ENCODE peak calls at places on chromosomes 2 and 18, in seven cellular contexts. One of them, this sample, is unnamed.
A peak's percentile ranks its signal among the peaks of the same experiment; 100 is the strongest.

GRCh38 chr2:180128861-180129260 is 121.8 kb upstream of the CWC22 start:
- DNase-seq in NCI-H1092 treated with DMSO at 0.1 percent for 48 hours: no peak
- DNase-seq in endothelial cell: no peak
- DNase-seq in heart right ventricle: no peak
- DNase-seq in neural progenitor cell: no peak
- DNase-seq in HT-29: no peak
- DNase-seq in T-helper 17 cell: no peak
- DNase-seq in this sample: no peak

GRCh38 chr2:23495661-23496114 is 110.7 kb downstream of the KLHL29 start:
- DNase-seq in T-helper 17 cell: no peak
- DNase-seq in NCI-H1092 treated with DMSO at 0.1 percent for 48 hours: no peak
- DNase-seq in neural progenitor cell: no peak
- DNase-seq in heart right ventricle: no peak
- DNase-seq in endothelial cell: no peak
- DNase-seq in HT-29: no peak
- DNase-seq in this sample: no peak

GRCh38 chr2:158013791-158014190 is 87.9 kb upstream of the UPP2 start:
- DNase-seq in heart right ventricle: no peak
- DNase-seq in neural progenitor cell: no peak
- DNase-seq in endothelial cell: no peak
- DNase-seq in HT-29: no peak
- DNase-seq in NCI-H1092 treated with DMSO at 0.1 percent for 48 hours: no peak
- DNase-seq in T-helper 17 cell: no peak
- DNase-seq in this sample: no peak

GRCh38 chr2:34401186-34401585 is 802.1 kb upstream of the FAM98A start:
- DNase-seq in NCI-H1092 treated with DMSO at 0.1 percent for 48 hours: no peak
- DNase-seq in endothelial cell: no peak
- DNase-seq in T-helper 17 cell: no peak
- DNase-seq in neural progenitor cell: no peak
- DNase-seq in heart right ventricle: no peak
- DNase-seq in HT-29: no peak
- DNase-seq in this sample: no peak

GRCh38 chr2:207530160-207531023 is 630 bp downstream of the CREB1 start:
- DNase-seq in NCI-H1092 treated with DMSO at 0.1 percent for 48 hours: peak; percentile 21
- DNase-seq in endothelial cell: peak; percentile 33
- DNase-seq in heart right ventricle: peak; percentile 51
- DNase-seq in HT-29: peak; percentile 59
- DNase-seq in neural progenitor cell: peak; percentile 86
- DNase-seq in T-helper 17 cell: peak; percentile 41
- DNase-seq in this sample: peak; percentile 35

GRCh38 chr2:183868153-183868552 is 730.2 kb upstream of the ZNF804A start:
- DNase-seq in endothelial cell: no peak
- DNase-seq in NCI-H1092 treated with DMSO at 0.1 percent for 48 hours: no peak
- DNase-seq in HT-29: no peak
- DNase-seq in heart right ventricle: no peak
- DNase-seq in T-helper 17 cell: no peak
- DNase-seq in neural progenitor cell: no peak
- DNase-seq in this sample: no peak

GRCh38 chr2:96977631-96978195 is 8.7 kb downstream of the FAM178B start:
- DNase-seq in HT-29: no peak
- DNase-seq in endothelial cell: no peak
- DNase-seq in T-helper 17 cell: no peak
- DNase-seq in heart right ventricle: no peak
- DNase-seq in neural progenitor cell: peak; percentile 24
- DNase-seq in NCI-H1092 treated with DMSO at 0.1 percent for 48 hours: no peak
- DNase-seq in this sample: no peak

GRCh38 chr2:72932805-72933204 is 15.5 kb downstream of the EMX1 start:
- DNase-seq in endothelial cell: no peak
- DNase-seq in heart right ventricle: no peak
- DNase-seq in neural progenitor cell: no peak
- DNase-seq in NCI-H1092 treated with DMSO at 0.1 percent for 48 hours: no peak
- DNase-seq in HT-29: no peak
- DNase-seq in T-helper 17 cell: no peak
- DNase-seq in this sample: no peak

GRCh38 chr2:41966920-41967319 is 80.9 kb upstream of the PKDCC start:
- DNase-seq in heart right ventricle: peak; percentile 32
- DNase-seq in NCI-H1092 treated with DMSO at 0.1 percent for 48 hours: no peak
- DNase-seq in endothelial cell: no peak
- DNase-seq in HT-29: no peak
- DNase-seq in T-helper 17 cell: no peak
- DNase-seq in neural progenitor cell: no peak
- DNase-seq in this sample: peak; percentile 41

GRCh38 chr2:12725238-12726187 is 8.8 kb downstream of the TRIB2 start:
- DNase-seq in NCI-H1092 treated with DMSO at 0.1 percent for 48 hours: no peak
- DNase-seq in T-helper 17 cell: no peak
- DNase-seq in neural progenitor cell: no peak
- DNase-seq in endothelial cell: no peak
- DNase-seq in HT-29: no peak
- DNase-seq in heart right ventricle: no peak
- DNase-seq in this sample: no peak

GRCh38 chr2:3254438-3254941 is 123.1 kb downstream of the EIPR1 start:
- DNase-seq in T-helper 17 cell: no peak
- DNase-seq in heart right ventricle: no peak
- DNase-seq in HT-29: no peak
- DNase-seq in neural progenitor cell: no peak
- DNase-seq in endothelial cell: no peak
- DNase-seq in NCI-H1092 treated with DMSO at 0.1 percent for 48 hours: no peak
- DNase-seq in this sample: no peak

GRCh38 chr2:226618875-226619605 is 180.6 kb downstream of the IRS1 start:
- DNase-seq in neural progenitor cell: no peak
- DNase-seq in HT-29: peak; percentile 90
- DNase-seq in heart right ventricle: no peak
- DNase-seq in NCI-H1092 treated with DMSO at 0.1 percent for 48 hours: no peak
- DNase-seq in endothelial cell: no peak
- DNase-seq in T-helper 17 cell: no peak
- DNase-seq in this sample: peak; percentile 91

GRCh38 chr2:17615728-17616351 is 75.3 kb downstream of the VSNL1 start:
- DNase-seq in neural progenitor cell: no peak
- DNase-seq in NCI-H1092 treated with DMSO at 0.1 percent for 48 hours: no peak
- DNase-seq in endothelial cell: no peak
- DNase-seq in HT-29: peak; percentile 25
- DNase-seq in T-helper 17 cell: no peak
- DNase-seq in heart right ventricle: no peak
- DNase-seq in this sample: peak; percentile 58

GRCh38 chr2:218645126-218645525 is 14.3 kb downstream of the ZNF142 start:
- DNase-seq in endothelial cell: no peak
- DNase-seq in HT-29: no peak
- DNase-seq in NCI-H1092 treated with DMSO at 0.1 percent for 48 hours: no peak
- DNase-seq in heart right ventricle: no peak
- DNase-seq in neural progenitor cell: no peak
- DNase-seq in T-helper 17 cell: no peak
- DNase-seq in this sample: peak; percentile 32

GRCh38 chr2:151637284-151637781 is 96.9 kb downstream of the NEB start:
- DNase-seq in HT-29: no peak
- DNase-seq in heart right ventricle: peak; percentile 6
- DNase-seq in endothelial cell: no peak
- DNase-seq in NCI-H1092 treated with DMSO at 0.1 percent for 48 hours: no peak
- DNase-seq in neural progenitor cell: no peak
- DNase-seq in T-helper 17 cell: peak; percentile 29
- DNase-seq in this sample: no peak

GRCh38 chr2:174597347-174598047 is at the start of gene WIPF1:
- DNase-seq in T-helper 17 cell: peak; percentile 31
- DNase-seq in neural progenitor cell: no peak
- DNase-seq in endothelial cell: no peak
- DNase-seq in NCI-H1092 treated with DMSO at 0.1 percent for 48 hours: no peak
- DNase-seq in HT-29: no peak
- DNase-seq in heart right ventricle: no peak
- DNase-seq in this sample: peak; percentile 48

GRCh38 chr2:212904646-212905045 is 246.8 kb downstream of the IKZF2 start:
- DNase-seq in endothelial cell: no peak
- DNase-seq in HT-29: no peak
- DNase-seq in T-helper 17 cell: no peak
- DNase-seq in neural progenitor cell: no peak
- DNase-seq in heart right ventricle: no peak
- DNase-seq in NCI-H1092 treated with DMSO at 0.1 percent for 48 hours: no peak
- DNase-seq in this sample: no peak

GRCh38 chr18:13364721-13365205 is 146.2 kb downstream of the LDLRAD4 start:
- DNase-seq in endothelial cell: no peak
- DNase-seq in HT-29: no peak
- DNase-seq in heart right ventricle: no peak
- DNase-seq in NCI-H1092 treated with DMSO at 0.1 percent for 48 hours: no peak
- DNase-seq in neural progenitor cell: no peak
- DNase-seq in T-helper 17 cell: no peak
- DNase-seq in this sample: no peak

GRCh38 chr2:72934683-72935610 is 17.6 kb downstream of the EMX1 start:
- DNase-seq in neural progenitor cell: peak; percentile 65
- DNase-seq in HT-29: peak; percentile 77
- DNase-seq in heart right ventricle: no peak
- DNase-seq in NCI-H1092 treated with DMSO at 0.1 percent for 48 hours: peak; percentile 19
- DNase-seq in endothelial cell: no peak
- DNase-seq in T-helper 17 cell: no peak
- DNase-seq in this sample: no peak

GRCh38 chr2:55103039-55103438 is 52.8 kb upstream of the RTN4 start:
- DNase-seq in endothelial cell: no peak
- DNase-seq in neural progenitor cell: no peak
- DNase-seq in NCI-H1092 treated with DMSO at 0.1 percent for 48 hours: no peak
- DNase-seq in HT-29: no peak
- DNase-seq in T-helper 17 cell: no peak
- DNase-seq in heart right ventricle: no peak
- DNase-seq in this sample: no peak

This sample was measured in fibroblast of gingiva.